ENCODE peak calls at places on chromosome 1, in ten cellular contexts. Q is A172, B is WTC11, I is HFF-Myc, D is lung microvascular endothelial cell, F is progenitor cell of endocrine pancreas, L is anterior cingulate cortex, O is SHP77, S is brain microvascular endothelial cell, P is cardiac fibroblast. T is an unnamed sample.

GRCh38 chr1:35768350-35769187 is 1.2 kb downstream of the CLSPN start:
- DNase-seq in L (no peak), B (no peak), Q (no peak), O (no peak), S (no peak), I (peak), D (no peak), P (peak), F (no peak), T (no peak)

GRCh38 chr1:177306981-177307380 is 136.2 kb downstream of the BRINP2 start:
- DNase-seq in B (no peak), P (no peak), Q (no peak), F (no peak), S (no peak), I (no peak), O (no peak), D (no peak), L (peak), T (no peak)

GRCh38 chr1:35706846-35707245 is 11.8 kb downstream of the C1orf216 start:
- DNase-seq in I (no peak), Q (no peak), S (no peak), L (no peak), P (no peak), O (no peak), D (no peak), B (peak), F (no peak), T (no peak)

GRCh38 chr1:92747735-92748134 is 37.2 kb downstream of the EVI5 start:
- DNase-seq in B (no peak), D (no peak), O (no peak), F (no peak), I (no peak), S (no peak), Q (no peak), P (peak), L (no peak), T (no peak)

GRCh38 chr1:106584127-106584526 is 472.3 kb upstream of the PRMT6 start:
- DNase-seq in S (no peak), P (no peak), D (no peak), I (no peak), L (no peak), O (no peak), F (no peak), B (no peak), Q (no peak), T (no peak)

GRCh38 chr1:163842546-163842945 is 520.8 kb downstream of the NUF2 start:
- DNase-seq in I (peak), L (no peak), D (no peak), O (no peak), P (no peak), B (no peak), S (no peak), F (no peak), Q (no peak), T (no peak)

GRCh38 chr1:117735045-117735992 is 129.5 kb downstream of the TENT5C start:
- DNase-seq in F (no peak), L (no peak), S (peak), D (peak), P (peak), O (no peak), B (no peak), Q (peak), I (no peak), T (no peak)

GRCh38 chr1:2448098-2448445 is 28.0 kb upstream of the PLCH2 start:
- DNase-seq in L (no peak), O (peak), B (no peak), S (peak), D (peak), F (no peak), Q (peak), P (no peak), I (no peak), T (no peak)

GRCh38 chr1:100971021-100971420 is 54.6 kb downstream of the DPH5 start:
- DNase-seq in I (no peak), S (no peak), F (no peak), D (no peak), L (no peak), B (no peak), Q (no peak), P (no peak), O (no peak), T (no peak)

GRCh38 chr1:240044620-240045019 is 47.1 kb upstream of the FMN2 start:
- DNase-seq in L (no peak), Q (peak), S (no peak), O (no peak), B (no peak), D (no peak), I (no peak), F (no peak), P (no peak), T (no peak)

GRCh38 chr1:67723620-67724019 is 38.6 kb downstream of the GADD45A start:
- DNase-seq in S (peak), I (no peak), P (peak), F (no peak), D (peak), B (no peak), Q (peak), L (no peak), O (no peak), T (no peak)

GRCh38 chr1:51877434-51878306 is 857 bp downstream of the NRDC start:
- DNase-seq in O (no peak), P (peak), S (peak), B (no peak), I (no peak), Q (peak), D (peak), L (peak), F (no peak), T (no peak)

GRCh38 chr1:156052862-156053769 is 482 bp downstream of the UBQLN4 start:
- DNase-seq in D (peak), Q (peak), I (peak), O (peak), L (peak), B (peak), F (peak), S (peak), P (peak), T (no peak)

GRCh38 chr1:59317343-59317742 is 20.4 kb downstream of the FGGY start:
- DNase-seq in I (no peak), Q (no peak), P (no peak), B (no peak), F (no peak), S (no peak), D (no peak), O (no peak), L (no peak), T (no peak)

T was measured in D721Med.